ENCODE peak calls at places on chromosomes 13 and 19, in five cellular contexts. O is lower lobe of right lung; M is effector memory CD4-positive, alpha-beta T cell; Q is cardiac muscle cell; L is stomach. S is an unnamed sample.
A peak's percentile ranks its signal among the peaks of the same experiment; 100 is the strongest.

GRCh38 chr19:17931532-17932191 is 1.2 kb upstream of the CCDC124 start:
- DNase-seq in O (peak; percentile 44), M (no peak), Q (peak; percentile 32), L (no peak), S (no peak)

GRCh38 chr13:28336193-28336657 is 158.7 kb downstream of the FLT1 start:
- DNase-seq in O (no peak), M (no peak), Q (no peak), L (no peak), S (no peak)

GRCh38 chr13:113141591-113141950 is 16.9 kb upstream of the PROZ start:
- DNase-seq in O (peak; percentile 40), M (no peak), Q (no peak), L (no peak), S (peak; percentile 54)

GRCh38 chr19:40234429-40235237 is 8.1 kb upstream of the CCNP start:
- DNase-seq in O (peak; percentile 34), M (no peak), Q (no peak), L (no peak), S (no peak)

GRCh38 chr13:37686501-37686900 is 87.9 kb upstream of the POSTN start:
- DNase-seq in O (no peak), M (no peak), Q (no peak), L (no peak), S (no peak)

GRCh38 chr19:34368338-34368737 is 3.3 kb downstream of the GPI start:
- DNase-seq in O (no peak), M (no peak), Q (no peak), L (no peak), S (no peak)

GRCh38 chr13:29849071-29849541 is 1.3 kb downstream of the UBL3 start:
- DNase-seq in O (no peak), M (peak; percentile 16), Q (peak; percentile 12), L (no peak), S (peak; percentile 78)

GRCh38 chr19:4088975-4089374 is 22.3 kb upstream of the ZBTB7A start:
- DNase-seq in O (no peak), M (peak; percentile 47), Q (no peak), L (no peak), S (no peak)

GRCh38 chr13:40812102-40812501 is 22.7 kb downstream of the SLC25A15 start:
- DNase-seq in O (no peak), M (no peak), Q (no peak), L (no peak), S (no peak)

GRCh38 chr13:111620586-111620985 is 300.1 kb downstream of the TEX29 start:
- DNase-seq in O (no peak), M (no peak), Q (no peak), L (no peak), S (no peak)

GRCh38 chr19:5321851-5322681 is 18.5 kb downstream of the PTPRS start:
- DNase-seq in O (no peak), M (no peak), Q (no peak), L (no peak), S (peak; percentile 84)

GRCh38 chr19:8567522-8568172 is 9.6 kb downstream of the MYO1F start:
- DNase-seq in O (peak; percentile 79), M (no peak), Q (no peak), L (no peak), S (peak; percentile 88)

GRCh38 chr13:73450583-73450982 is 391.8 kb downstream of the KLF5 start:
- DNase-seq in O (no peak), M (no peak), Q (no peak), L (no peak), S (no peak)

GRCh38 chr19:48659768-48660167 is 13.0 kb downstream of the NTN5 start:
- DNase-seq in O (peak; percentile 57), M (no peak), Q (no peak), L (no peak), S (no peak)

GRCh38 chr13:100464006-100464405 is 124.6 kb downstream of the GGACT start:
- DNase-seq in O (no peak), M (no peak), Q (peak; percentile 27), L (no peak), S (no peak)

GRCh38 chr19:37953576-37954303 is 46.7 kb downstream of the SIPA1L3 start:
- DNase-seq in O (no peak), M (no peak), Q (peak; percentile 50), L (no peak), S (no peak)

GRCh38 chr13:26811636-26812035 is 51.0 kb upstream of the GPR12 start:
- DNase-seq in O (no peak), M (no peak), Q (no peak), L (no peak), S (no peak)

DNA sequence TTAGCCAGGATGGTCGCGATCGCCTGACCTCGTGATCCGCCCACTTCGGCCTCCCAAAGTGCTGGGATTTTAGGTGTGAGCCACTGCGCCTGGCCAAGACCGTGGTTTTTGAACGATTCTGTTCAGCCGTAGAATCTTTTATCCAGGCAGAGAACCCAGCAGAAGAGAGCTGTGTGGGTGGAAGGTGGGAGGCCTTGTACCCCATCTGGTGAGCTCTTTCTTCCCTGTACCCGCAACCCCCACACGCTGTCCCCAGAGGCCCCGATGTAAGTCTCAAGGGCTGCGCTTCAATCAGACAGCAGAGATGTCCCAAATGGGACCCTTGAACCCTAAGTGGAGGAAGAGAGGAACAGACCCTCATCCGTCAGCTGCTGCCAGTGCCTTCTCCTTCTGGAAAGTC is 3.7 kb downstream of the SLC25A23 start:
- DNase-seq in O (no peak), M (no peak), Q (no peak), L (no peak), S (no peak)
- H3K36me3 ChIP-seq in O (peaks cover 13% of the 10 kb centered on the region), M (peaks cover 15% of the 10 kb centered on the region), Q (peaks cover 20% of the 10 kb centered on the region), L (peaks cover 65% of the 10 kb centered on the region), S (peaks cover 3% of the 10 kb centered on the region)

GRCh38 chr19:53101518-53101917 is 1.7 kb downstream of the ZNF160 start:
- DNase-seq in O (no peak), M (no peak), Q (peak; percentile 6), L (no peak), S (no peak)
- H3K9me3 ChIP-seq in O (no peaks in the 10 kb centered on the region), M (no peaks in the 10 kb centered on the region), Q (no peaks in the 10 kb centered on the region), L (no peaks in the 10 kb centered on the region), S (peaks cover 4% of the 10 kb centered on the region)

DNA sequence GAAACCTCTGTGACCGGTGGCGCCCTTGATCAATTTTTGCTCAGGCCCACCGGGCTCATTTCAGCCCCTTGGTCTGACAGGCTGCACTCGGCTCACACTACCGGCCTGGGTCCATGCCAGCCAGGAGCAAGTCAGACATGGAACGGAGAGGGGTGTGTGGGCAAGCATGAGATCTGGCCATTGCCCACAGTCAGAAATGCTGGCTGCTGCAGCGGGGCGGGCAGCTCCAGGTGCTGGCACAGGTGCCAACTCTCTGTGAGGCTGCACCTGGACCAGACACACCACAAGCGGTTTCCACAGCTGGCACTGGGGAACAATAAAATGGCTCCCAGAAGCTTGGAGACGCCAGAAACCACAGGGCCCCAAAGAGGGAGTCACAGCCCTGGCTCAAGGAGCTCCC is 43.6 kb upstream of the LPAR6 start:
- DNase-seq in O (no peak), M (no peak), Q (no peak), L (no peak), S (no peak)
- H3K36me3 ChIP-seq in O (peaks cover 63% of the 10 kb centered on the region), M (peaks cover 14% of the 10 kb centered on the region), Q (peaks cover 14% of the 10 kb centered on the region), L (peaks cover 70% of the 10 kb centered on the region), S (peaks cover 40% of the 10 kb centered on the region)

GRCh38 chr19:52410276-52410675 is 12.6 kb downstream of the ZNF528 start:
- DNase-seq in O (no peak), M (no peak), Q (no peak), L (no peak), S (no peak)
- H3K9me3 ChIP-seq in O (peaks cover 85% of the 10 kb centered on the region), M (peaks cover 47% of the 10 kb centered on the region), Q (no peaks in the 10 kb centered on the region), L (peaks cover 71% of the 10 kb centered on the region), S (peaks cover 95% of the 10 kb centered on the region)

GRCh38 chr19:10802479-10802878 is 33.5 kb downstream of the TMED1 start:
- DNase-seq in O (no peak), M (no peak), Q (no peak), L (no peak), S (no peak)
- H3K36me3 ChIP-seq in O (peaks cover 100% of the 10 kb centered on the region), M (peaks cover 39% of the 10 kb centered on the region), Q (peaks cover 19% of the 10 kb centered on the region), L (peaks cover 98% of the 10 kb centered on the region), S (peaks cover 74% of the 10 kb centered on the region)

DNA sequence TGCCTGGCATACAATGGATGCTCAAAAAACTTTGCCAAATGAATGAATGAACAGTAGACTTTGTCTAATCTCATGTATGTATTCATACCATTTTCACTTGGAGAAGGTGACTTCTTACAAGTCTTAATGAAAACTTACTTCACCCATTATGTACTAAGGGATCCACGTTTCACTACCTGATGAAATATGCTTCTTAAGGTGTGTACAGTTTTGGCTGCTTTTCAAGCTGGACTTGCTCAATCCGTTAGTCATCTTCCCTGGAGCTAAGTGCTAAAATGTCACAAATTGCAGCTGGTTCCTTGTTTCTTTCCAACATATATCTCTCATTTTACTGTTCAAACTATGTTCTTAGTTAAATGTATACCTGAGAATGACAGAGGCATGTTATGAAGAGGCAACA is 4.2 kb upstream of the CCNA1 start:
- DNase-seq in O (no peak), M (no peak), Q (peak; percentile 38), L (no peak), S (no peak)
- H3K9me3 ChIP-seq in O (peaks cover 7% of the 10 kb centered on the region), M (no peaks in the 10 kb centered on the region), Q (no peaks in the 10 kb centered on the region), L (peaks cover 13% of the 10 kb centered on the region), S (peaks cover 8% of the 10 kb centered on the region)